ENCODE peak calls at places on chromosomes 11 and 22, in ten cellular contexts. Q is stimulated activated CD4-positive, alpha-beta T cell treated with anti-CD3 and anti-CD28 coated beads, Interleukin-1b, Interleukin-23, amount 100 ng/mL, for 24 hours; I is HuH-7.5; Z is activated CD4-positive, alpha-beta memory T cell treated with anti-CD3 and anti-CD28 coated beads, Interleukin-2, amount 10 ng/mL, durations not matched to agents 7 days and 5 days; E is NCI-H524; P is NCI-H1930; T is SK-N-DZ; Y is ACHN; M is activated CD8-positive, alpha-beta T cell treated with anti-CD3 and anti-CD28 coated beads for 36 hours; H is body of pancreas. B is an unnamed sample.

GRCh38 chr11:2445948-2446551 is 1.2 kb downstream of the KCNQ1 start:
- DNase-seq in T (no peak), Y (no peak), I (no peak), Z (no peak), Q (no peak), P (no peak), E (no peak), M (no peak), H (peak), B (no peak)

GRCh38 chr22:37496651-37497599 is 10.7 kb upstream of the MFNG start:
- DNase-seq in I (no peak), Z (no peak), Y (peak), M (no peak), E (no peak), H (no peak), T (no peak), Q (no peak), P (no peak), B (no peak)

GRCh38 chr11:10490398-10491232 is 35.6 kb downstream of the AMPD3 start:
- DNase-seq in P (peak), H (peak), I (no peak), Y (peak), Q (no peak), M (no peak), T (no peak), E (no peak), Z (no peak), B (peak)

GRCh38 chr11:101510608-101511007 is 73.2 kb downstream of the TRPC6 start:
- DNase-seq in T (no peak), H (no peak), Q (no peak), E (no peak), M (no peak), Y (no peak), Z (no peak), I (no peak), P (no peak), B (no peak)

GRCh38 chr11:8268530-8269461 is 5.1 kb upstream of the LMO1 start:
- DNase-seq in T (no peak), E (peak), Z (no peak), H (peak), P (no peak), Y (no peak), M (no peak), Q (no peak), I (no peak), B (no peak)

GRCh38 chr11:131748146-131749050 is 378.0 kb downstream of the NTM start:
- DNase-seq in Y (peak), I (no peak), Z (peak), M (peak), H (peak), T (peak), Q (peak), P (peak), E (peak), B (no peak)

GRCh38 chr11:71525188-71525937 is 1.7 kb upstream of the KRTAP5-7 start:
- DNase-seq in Z (no peak), E (no peak), I (no peak), M (no peak), P (no peak), Y (no peak), H (no peak), Q (no peak), T (no peak), B (no peak)

GRCh38 chr11:44445500-44446340 is 119.7 kb upstream of the CD82 start:
- DNase-seq in Z (no peak), T (no peak), I (no peak), E (no peak), P (no peak), Q (no peak), H (no peak), M (no peak), Y (peak), B (no peak)

GRCh38 chr11:1283091-1283511 is 26.3 kb downstream of the TOLLIP start:
- DNase-seq in Q (no peak), P (no peak), Z (no peak), Y (no peak), T (no peak), H (no peak), M (no peak), E (no peak), I (peak), B (no peak)

GRCh38 chr22:23257889-23258825 is 77.8 kb downstream of the BCR start:
- DNase-seq in H (no peak), E (no peak), T (no peak), M (no peak), I (no peak), P (no peak), Z (no peak), Q (no peak), Y (no peak), B (no peak)

GRCh38 chr11:28674432-28675076 is 566.4 kb downstream of the METTL15 start:
- DNase-seq in Q (no peak), I (no peak), P (no peak), H (no peak), T (peak), M (peak), Y (peak), E (peak), Z (no peak), B (no peak)

GRCh38 chr11:32438883-32439487 is 3.6 kb upstream of the WT1 start:
- DNase-seq in Z (no peak), Y (no peak), H (no peak), T (no peak), I (no peak), Q (no peak), P (no peak), E (no peak), M (no peak), B (no peak)

GRCh38 chr22:36329217-36330078 is 58.3 kb downstream of the MYH9 start:
- DNase-seq in I (no peak), H (peak), M (peak), T (peak), Y (peak), Z (peak), E (no peak), P (no peak), Q (peak), B (peak)

GRCh38 chr22:35746946-35747703 is 29.5 kb downstream of the APOL5 start:
- DNase-seq in I (no peak), P (no peak), Q (no peak), E (no peak), M (no peak), Z (no peak), T (no peak), H (no peak), Y (no peak), B (no peak)

GRCh38 chr11:68430801-68431200 is 29.8 kb upstream of the PPP6R3 start:
- DNase-seq in H (no peak), Y (no peak), Q (no peak), T (no peak), I (no peak), P (no peak), E (peak), Z (no peak), M (no peak), B (no peak)

GRCh38 chr22:48760481-48761238 is 1067.0 kb downstream of the BRD1 start:
- DNase-seq in H (no peak), Y (no peak), M (no peak), P (no peak), Q (no peak), E (no peak), T (no peak), Z (peak), I (no peak), B (no peak)

GRCh38 chr11:60164550-60165075 is 18.3 kb downstream of the MS4A6A start:
- DNase-seq in Y (no peak), H (no peak), E (no peak), T (no peak), Z (no peak), P (no peak), I (no peak), Q (no peak), M (peak), B (no peak)

GRCh38 chr22:23192133-23192532 is 11.8 kb downstream of the BCR start:
- DNase-seq in Y (no peak), P (no peak), Q (no peak), I (no peak), H (peak), E (peak), Z (no peak), T (no peak), M (no peak), B (no peak)

GRCh38 chr11:20156280-20156875 is 3.9 kb downstream of the DBX1 start:
- DNase-seq in Q (peak), Y (no peak), P (no peak), T (no peak), I (no peak), Z (peak), M (peak), E (peak), H (no peak), B (no peak)

GRCh38 chr11:117670443-117670842 is 126.6 kb downstream of the DSCAML1 start:
- DNase-seq in E (no peak), Y (no peak), P (no peak), Z (no peak), T (no peak), Q (no peak), H (no peak), I (no peak), M (no peak), B (no peak)

GRCh38 chr22:33221566-33221965 is 163.4 kb upstream of the SYN3 start:
- DNase-seq in Q (no peak), M (no peak), Y (no peak), I (no peak), T (no peak), P (no peak), H (no peak), Z (no peak), E (no peak), B (no peak)

GRCh38 chr11:85779956-85780640 is 30.8 kb downstream of the SYTL2 start:
- DNase-seq in E (no peak), T (peak), Y (no peak), I (no peak), P (no peak), H (no peak), Q (no peak), Z (no peak), M (no peak), B (no peak)

GRCh38 chr11:50174189-50174588 is 141.5 kb downstream of the OR4C45 start:
- DNase-seq in Z (no peak), H (no peak), T (no peak), Q (no peak), E (no peak), I (no peak), Y (no peak), M (no peak), P (no peak), B (no peak)

GRCh38 chr11:96154802-96155520 is 188.0 kb downstream of the MAML2 start:
- DNase-seq in T (no peak), I (no peak), Z (no peak), Q (no peak), M (no peak), H (no peak), E (no peak), P (no peak), Y (peak), B (no peak)

GRCh38 chr11:65133724-65134123 is 595 bp downstream of the SYVN1 start:
- DNase-seq in H (peak), P (no peak), Y (no peak), I (no peak), Z (peak), E (no peak), Q (no peak), M (no peak), T (no peak), B (no peak)

GRCh38 chr11:116169776-116170175 is 603.0 kb downstream of the BUD13 start:
- DNase-seq in Q (no peak), H (no peak), Y (no peak), I (no peak), Z (no peak), P (no peak), E (no peak), M (no peak), T (no peak), B (no peak)